ENCODE peak calls at places on chromosomes 12 and 14, in eight cellular contexts. K is HFF-Myc, J is HepG2, M is fibroblast of pulmonary artery, I is OCI-LY7, F is natural killer cell, B is cardiac muscle cell, U is left ventricle myocardium inferior. O is an unnamed sample.
A peak's percentile ranks its signal among the peaks of the same experiment; 100 is the strongest.

GRCh38 chr12:13404111-13404628 is 207.6 kb downstream of the EMP1 start:
- DNase-seq in U (no peak), K (no peak), I (no peak), M (no peak), B (no peak), J (no peak), F (no peak), O (no peak)

GRCh38 chr12:106078358-106079025 is 60.3 kb downstream of the NUAK1 start:
- DNase-seq in U (peak; percentile 64), K (no peak), M (peak; percentile 42), J (no peak), B (peak; percentile 54), F (no peak), I (no peak), O (no peak)

GRCh38 chr12:69171881-69172280 is 67.5 kb upstream of the CPSF6 start:
- DNase-seq in F (no peak), M (no peak), U (no peak), J (no peak), I (no peak), B (no peak), K (no peak), O (no peak)

GRCh38 chr12:20289512-20289911 is 78.8 kb upstream of the PDE3A start:
- DNase-seq in M (no peak), F (no peak), K (no peak), B (peak; percentile 16), I (no peak), U (no peak), J (no peak), O (no peak)

GRCh38 chr12:117034249-117034648 is 65.0 kb downstream of the TESC start:
- DNase-seq in I (no peak), F (no peak), U (no peak), J (no peak), B (no peak), K (no peak), M (no peak), O (no peak)

GRCh38 chr12:66269757-66270383 is 32.4 kb upstream of the HELB start:
- DNase-seq in I (peak; percentile 62), K (peak; percentile 17), J (peak; percentile 40), F (no peak), M (peak; percentile 70), U (no peak), B (peak; percentile 63), O (peak; percentile 41)

GRCh38 chr12:95202691-95203476 is 14.4 kb downstream of the FGD6 start:
- DNase-seq in M (peak; percentile 58), I (no peak), K (no peak), B (peak; percentile 67), J (no peak), F (no peak), U (no peak), O (no peak)

GRCh38 chr14:72916174-72916573 is 10.1 kb upstream of the DCAF4 start:
- DNase-seq in I (no peak), U (no peak), M (no peak), F (no peak), K (no peak), B (no peak), J (no peak), O (no peak)

GRCh38 chr14:54881761-54882401 is 20.7 kb downstream of the GCH1 start:
- DNase-seq in I (peak; percentile 45), K (no peak), F (no peak), B (peak; percentile 69), M (peak; percentile 56), U (no peak), J (no peak), O (peak; percentile 32)

GRCh38 chr14:100584056-100585031 is 2.9 kb downstream of the BEGAIN start:
- DNase-seq in I (no peak), F (no peak), B (no peak), K (no peak), M (no peak), J (no peak), U (peak; percentile 7), O (no peak)

GRCh38 chr14:90727082-90727481 is 89.1 kb downstream of the TTC7B start:
- DNase-seq in B (no peak), I (no peak), U (no peak), M (no peak), F (no peak), K (no peak), J (no peak), O (no peak)

GRCh38 chr14:90722590-90722989 is 93.6 kb downstream of the TTC7B start:
- DNase-seq in M (no peak), F (no peak), U (no peak), K (no peak), B (no peak), J (no peak), I (peak; percentile 18), O (no peak)

GRCh38 chr14:90730367-90730766 is 85.9 kb downstream of the TTC7B start:
- DNase-seq in F (no peak), U (no peak), K (no peak), B (no peak), M (no peak), I (no peak), J (no peak), O (no peak)

GRCh38 chr14:90728951-90729350 is 87.3 kb downstream of the TTC7B start:
- DNase-seq in M (no peak), F (no peak), U (no peak), I (no peak), B (no peak), K (no peak), J (no peak), O (no peak)

GRCh38 chr14:90726656-90727055 is 89.6 kb downstream of the TTC7B start:
- DNase-seq in F (no peak), M (peak; percentile 36), U (no peak), K (peak; percentile 42), J (no peak), I (no peak), B (peak; percentile 41), O (no peak)
- TF ChIP-seq CTCF in F (no peak), M (no peak), U (no peak), K (no peak), J (no peak), I (no peak), B (peak; percentile 12), O (no peak)

GRCh38 chr12:91608562-91608961 is 425.9 kb upstream of the DCN start:
- DNase-seq in K (no peak), J (no peak), F (no peak), U (no peak), B (no peak), I (no peak), M (no peak), O (no peak)

GRCh38 chr12:91609283-91609682 is 426.7 kb upstream of the DCN start:
- DNase-seq in M (no peak), U (no peak), I (no peak), J (no peak), K (no peak), F (no peak), B (no peak), O (no peak)

GRCh38 chr12:91610561-91610960 is 427.9 kb upstream of the DCN start:
- DNase-seq in F (no peak), M (no peak), B (no peak), U (no peak), I (no peak), J (no peak), K (no peak), O (no peak)

GRCh38 chr12:91604897-91605296 is 422.3 kb upstream of the DCN start:
- DNase-seq in M (peak; percentile 3), I (no peak), B (peak; percentile 3), U (no peak), K (no peak), F (no peak), J (no peak), O (no peak)

GRCh38 chr12:91606662-91607377 is 424.2 kb upstream of the DCN start:
- DNase-seq in U (no peak), K (no peak), B (no peak), M (no peak), J (no peak), F (no peak), I (no peak), O (no peak)
- TF ChIP-seq CTCF in U (no peak), K (no peak), B (no peak), M (no peak), J (no peak), F (no peak), I (no peak), O (no peak)

GRCh38 chr12:114664661-114665320 is 19.2 kb downstream of the TBX3 start:
- DNase-seq in U (no peak), F (no peak), I (no peak), J (no peak), K (no peak), B (no peak), M (no peak), O (no peak)
- TF ChIP-seq CTCF in U (no peak), F (no peak), I (no peak), J (no peak), K (no peak), B (no peak), M (no peak), O (no peak)

DNA sequence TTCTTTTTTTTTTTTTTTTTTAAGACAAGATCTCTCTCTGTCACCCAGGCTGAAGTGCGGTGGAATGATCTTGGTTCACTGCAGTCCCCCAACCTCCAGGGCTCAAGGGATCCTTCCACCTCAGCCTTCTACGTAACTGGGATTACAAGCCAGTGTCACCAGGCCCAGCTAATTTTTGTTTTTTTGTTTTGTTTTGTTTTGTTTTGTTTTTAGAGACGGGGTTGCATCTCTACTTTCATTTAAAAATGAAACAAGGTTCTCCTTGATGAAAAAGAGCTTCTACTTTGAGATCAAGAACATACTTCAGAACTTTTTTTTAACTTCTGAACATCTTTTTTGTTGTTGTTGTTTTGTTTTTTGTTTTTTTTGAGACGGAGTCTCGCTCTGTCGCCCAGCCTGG is 121.7 kb upstream of the PRB2 start:
- DNase-seq in B (no peak), F (no peak), M (no peak), U (no peak), I (no peak), K (no peak), J (no peak), O (no peak)
- TF ChIP-seq CTCF in B (no peak), F (no peak), M (no peak), U (no peak), I (no peak), K (no peak), J (no peak), O (no peak)